ENCODE peak calls at places on chromosomes 13 and 19, in five cellular contexts. T, L, P, V and B are unnamed samples.
A peak's percentile ranks its signal among the peaks of the same experiment; 100 is the strongest.

GRCh38 chr13:87923713-87924112 is 252.5 kb downstream of the SLITRK5 start:
- DNase-seq in L (no peak), T (no peak), V (no peak), P (no peak), B (no peak)

GRCh38 chr13:101875717-101876393 is 423.4 kb downstream of the ITGBL1 start:
- DNase-seq in L (no peak), P (no peak), T (peak; percentile 55), V (no peak), B (peak; percentile 36)

GRCh38 chr13:90420683-90421082 is 926.8 kb upstream of the MIR17HG start:
- DNase-seq in T (peak; percentile 13), V (no peak), L (no peak), P (no peak), B (peak; percentile 31)

GRCh38 chr19:291561-292280 is 518 bp upstream of the PLPP2 start:
- DNase-seq in P (no peak), T (no peak), L (peak; percentile 52), V (no peak), B (no peak)

GRCh38 chr19:55113570-55114039 is 3.8 kb downstream of the PPP1R12C start:
- DNase-seq in P (no peak), V (peak; percentile 86), T (peak; percentile 92), L (peak; percentile 86), B (peak; percentile 99)

GRCh38 chr13:40070357-40070756 is 414.9 kb downstream of the COG6 start:
- DNase-seq in L (no peak), P (no peak), V (no peak), T (no peak), B (no peak)

GRCh38 chr13:113544896-113545295 is 39.7 kb upstream of the TFDP1 start:
- DNase-seq in P (no peak), V (no peak), T (no peak), L (peak; percentile 15), B (no peak)

GRCh38 chr19:15331419-15332310 is 674 bp downstream of the BRD4 start:
- DNase-seq in L (peak; percentile 39), P (no peak), V (peak; percentile 21), T (no peak), B (peak; percentile 47)

GRCh38 chr19:33431986-33432385 is 58.5 kb downstream of the CEBPG start:
- DNase-seq in P (no peak), T (no peak), V (no peak), L (no peak), B (no peak)

GRCh38 chr19:33428627-33429013 is 55.1 kb downstream of the CEBPG start:
- DNase-seq in P (no peak), T (no peak), L (no peak), V (no peak), B (no peak)

GRCh38 chr19:33432408-33433170 is 59.1 kb downstream of the CEBPG start:
- DNase-seq in T (no peak), P (no peak), L (no peak), V (no peak), B (no peak)

GRCh38 chr19:33429891-33430673 is 56.6 kb downstream of the CEBPG start:
- DNase-seq in T (no peak), P (no peak), V (no peak), L (no peak), B (no peak)

GRCh38 chr19:33430674-33431277 is 57.3 kb downstream of the CEBPG start:
- DNase-seq in T (peak; percentile 61), L (peak; percentile 78), V (peak; percentile 59), P (peak; percentile 39), B (peak; percentile 66)
- H3K4ac ChIP-seq in T (no peak overlapping the region), L (no peak overlapping the region), V (no peak overlapping the region), P (no peak overlapping the region), B (no peak overlapping the region)

GRCh38 chr19:46347572-46347883 is 641 bp downstream of the PPP5C start:
- DNase-seq in L (no peak), T (no peak), V (no peak), P (no peak), B (no peak)

GRCh38 chr19:46350758-46351159 is 3.9 kb downstream of the PPP5C start:
- DNase-seq in P (no peak), V (no peak), T (no peak), L (no peak), B (no peak)

GRCh38 chr19:46350029-46350757 is 3.3 kb downstream of the PPP5C start:
- DNase-seq in P (no peak), V (no peak), L (no peak), T (no peak), B (no peak)

GRCh38 chr19:46347985-46348384 is 1.1 kb downstream of the PPP5C start:
- DNase-seq in V (no peak), L (no peak), P (no peak), T (no peak), B (no peak)

GRCh38 chr19:46349311-46349993 is 2.6 kb downstream of the PPP5C start:
- DNase-seq in V (no peak), P (no peak), L (no peak), T (no peak), B (no peak)
- H3K4me1 ChIP-seq in V (no peaks in the 10 kb centered on the region), P (peaks cover 6% of the 10 kb centered on the region), L (peaks cover 3% of the 10 kb centered on the region), T (peaks cover 18% of the 10 kb centered on the region), B (peaks cover 6% of the 10 kb centered on the region)

GRCh38 chr13:98941118-98941517 is 36.7 kb downstream of the DOCK9 start:
- DNase-seq in T (no peak), L (no peak), V (no peak), P (no peak), B (no peak)
- H3K4ac ChIP-seq in T (no peak overlapping the region), L (no peak overlapping the region), V (no peak overlapping the region), P (no peak overlapping the region), B (no peak overlapping the region)

DNA sequence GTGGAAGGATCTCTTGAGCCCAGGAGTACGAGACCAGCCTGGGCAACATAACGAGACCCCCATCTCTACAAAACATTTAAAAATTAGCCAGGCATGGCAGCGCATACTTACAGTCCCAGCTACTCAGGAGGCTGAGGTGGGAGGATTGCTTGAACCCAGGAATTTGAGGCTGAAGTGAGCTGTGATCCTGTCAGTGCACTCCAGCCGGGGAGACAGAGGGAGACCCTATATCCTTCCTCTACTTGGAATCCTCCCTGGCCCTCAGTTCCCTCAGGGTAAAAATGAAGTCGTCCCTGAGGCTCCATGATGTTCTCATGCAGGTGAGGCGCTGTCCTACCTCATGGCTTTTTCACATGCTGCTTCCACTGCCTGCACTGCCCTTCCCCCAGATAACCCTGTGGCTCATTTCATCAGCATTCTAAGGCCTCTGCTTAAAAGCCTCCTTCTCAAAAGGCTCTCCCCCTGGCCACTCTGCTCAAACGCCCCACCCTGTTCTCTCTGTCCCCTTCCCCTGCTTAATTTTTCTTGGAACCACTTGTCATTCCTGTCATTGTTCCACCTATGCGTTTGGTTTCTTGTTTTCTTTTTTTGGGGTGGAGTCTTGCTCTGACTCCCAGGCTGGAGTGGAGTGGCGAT is 19.2 kb downstream of the DNM2 start:
- DNase-seq in P (no peak), T (no peak), V (no peak), L (no peak), B (peak; percentile 84)
- H3K4me1 ChIP-seq in P (no peaks in the 10 kb centered on the region), T (no peaks in the 10 kb centered on the region), V (no peaks in the 10 kb centered on the region), L (no peaks in the 10 kb centered on the region), B (no peaks in the 10 kb centered on the region)

DNA sequence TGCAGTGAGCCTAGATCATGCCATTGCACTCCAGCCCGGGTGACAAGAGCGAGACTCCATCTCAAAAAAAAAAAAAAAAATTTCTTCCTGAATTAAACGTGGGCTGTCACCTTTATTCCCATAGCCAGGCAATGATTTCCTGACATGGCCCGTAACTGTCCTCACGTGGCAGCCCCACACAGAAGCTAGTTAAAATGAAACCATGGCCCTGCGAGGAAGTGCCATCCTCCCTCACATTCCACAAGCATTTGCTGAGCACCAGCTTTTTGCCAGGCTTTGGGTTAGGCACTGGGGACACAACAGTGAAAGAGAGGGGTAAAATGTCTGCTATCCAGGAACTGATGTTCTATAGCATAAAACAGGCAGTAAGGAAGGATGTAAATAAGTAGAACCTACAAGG is 13.2 kb upstream of the FBXO27 start:
- DNase-seq in P (no peak), T (no peak), L (no peak), V (no peak), B (no peak)
- H3K4ac ChIP-seq in P (no peak overlapping the region), T (no peak overlapping the region), L (no peak overlapping the region), V (no peak overlapping the region), B (no peak overlapping the region)

DNA sequence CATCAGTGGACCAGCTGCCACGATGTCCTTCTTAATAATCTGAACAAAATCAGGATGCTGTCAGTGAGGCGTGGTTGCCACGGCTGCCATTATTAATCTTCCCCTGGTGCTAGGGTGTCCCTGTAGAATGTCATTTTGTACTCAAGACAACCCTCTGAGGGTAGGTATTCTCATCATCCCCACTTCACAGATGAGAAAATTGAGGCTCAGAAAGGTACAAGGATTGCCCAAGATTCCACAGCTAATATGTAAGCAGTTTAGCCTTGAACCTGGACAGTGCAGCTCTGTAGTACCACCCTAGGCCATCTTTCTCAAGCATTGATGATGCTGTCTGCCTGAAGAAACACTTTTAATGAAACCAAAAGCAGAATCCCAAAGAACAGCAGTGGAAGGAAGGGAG is 8.1 kb downstream of the PPP2R1A start:
- DNase-seq in T (no peak), V (no peak), L (no peak), P (no peak), B (no peak)
- H3K4me1 ChIP-seq in T (peaks cover 23% of the 10 kb centered on the region), V (no peaks in the 10 kb centered on the region), L (no peaks in the 10 kb centered on the region), P (no peaks in the 10 kb centered on the region), B (peaks cover 2% of the 10 kb centered on the region)

GRCh38 chr19:1809663-1810062 is 2.4 kb downstream of the ATP8B3 start:
- DNase-seq in P (no peak), T (no peak), V (no peak), L (no peak), B (no peak)
- H3K4ac ChIP-seq in P (no peak overlapping the region), T (no peak overlapping the region), V (no peak overlapping the region), L (no peak overlapping the region), B (no peak overlapping the region)